ENCODE peak calls at places on chromosomes 6 and 20, in six cellular contexts. C, N, I, D, G and Y are unnamed samples.

GRCh38 chr6:126127662-126128061 is 141.3 kb downstream of the TRMT11 start:
- DNase-seq in C (no peak), N (no peak), I (no peak), D (no peak), G (no peak), Y (no peak)

GRCh38 chr6:30840922-30841643 is 43.2 kb upstream of the DDR1 start:
- DNase-seq in C (no peak), N (no peak), I (no peak), D (no peak), G (no peak), Y (no peak)

GRCh38 chr20:13243826-13244376 is 22.8 kb downstream of the ISM1 start:
- DNase-seq in C (no peak), N (no peak), I (no peak), D (no peak), G (no peak), Y (no peak)

GRCh38 chr6:22598386-22598785 is 29.0 kb downstream of the HDGFL1 start:
- DNase-seq in C (peak), N (no peak), I (no peak), D (no peak), G (no peak), Y (peak)

GRCh38 chr6:79438015-79438414 is 99.2 kb downstream of the LCA5 start:
- DNase-seq in C (no peak), N (no peak), I (no peak), D (no peak), G (no peak), Y (no peak)

GRCh38 chr6:131954099-131954774 is 3.1 kb upstream of the CCN2 start:
- DNase-seq in C (no peak), N (no peak), I (no peak), D (no peak), G (peak), Y (no peak)

GRCh38 chr6:25138024-25138696 is 141.0 kb upstream of the CARMIL1 start:
- DNase-seq in C (peak), N (no peak), I (no peak), D (peak), G (peak), Y (no peak)

GRCh38 chr20:64077094-64077493 is 2.2 kb downstream of the RGS19 start:
- DNase-seq in C (peak), N (no peak), I (no peak), D (no peak), G (no peak), Y (no peak)

GRCh38 chr20:63552481-63553249 is 1.3 kb upstream of the FNDC11 start:
- DNase-seq in C (peak), N (no peak), I (no peak), D (no peak), G (no peak), Y (no peak)

GRCh38 chr6:141562181-141562800 is 570.4 kb upstream of the GJE1 start:
- DNase-seq in C (peak), N (no peak), I (peak), D (peak), G (no peak), Y (peak)

GRCh38 chr6:134863763-134864510 is 86.0 kb downstream of the ALDH8A1 start:
- DNase-seq in C (no peak), N (no peak), I (no peak), D (no peak), G (no peak), Y (no peak)

GRCh38 chr6:68506911-68507310 is 128.2 kb upstream of the ADGRB3 start:
- DNase-seq in C (no peak), N (no peak), I (no peak), D (no peak), G (no peak), Y (no peak)

GRCh38 chr6:63844287-63844686 is 208.7 kb downstream of the PHF3 start:
- DNase-seq in C (no peak), N (no peak), I (no peak), D (no peak), G (peak), Y (no peak)

GRCh38 chr6:145206247-145206907 is 528.9 kb downstream of the EPM2A start:
- DNase-seq in C (no peak), N (no peak), I (no peak), D (no peak), G (peak), Y (peak)

GRCh38 chr6:15184441-15184861 is 61.4 kb upstream of the JARID2 start:
- DNase-seq in C (peak), N (no peak), I (no peak), D (no peak), G (no peak), Y (no peak)

GRCh38 chr20:46757754-46758678 is 48.6 kb downstream of the SLC2A10 start:
- DNase-seq in C (peak), N (no peak), I (peak), D (peak), G (peak), Y (peak)

GRCh38 chr6:52664185-52664990 is 6.5 kb upstream of the TMEM14A start:
- DNase-seq in C (peak), N (no peak), I (peak), D (peak), G (peak), Y (peak)